ENCODE peak calls at places on chromosomes 3 and 15, in six cellular contexts. G is cardiac fibroblast; R is naive thymus-derived CD4-positive, alpha-beta T cell; I is HCT116; M is skeletal muscle cell; B is foreskin fibroblast. J is an unnamed sample.

GRCh38 chr3:119428538-119428937 is 34.9 kb downstream of the TMEM39A start:
- DNase-seq in G (peak), R (no peak), I (no peak), M (no peak), B (no peak), J (no peak)

GRCh38 chr3:48561045-48561736 is 2.4 kb downstream of the UCN2 start:
- DNase-seq in G (peak), R (no peak), I (no peak), M (no peak), B (peak), J (no peak)

GRCh38 chr3:63911901-63912767 is at the start of gene SCAANT1:
- DNase-seq in G (peak), R (peak), I (peak), M (peak), B (peak), J (peak)

GRCh38 chr3:14252321-14253021 is 73.9 kb downstream of the LSM3 start:
- DNase-seq in G (no peak), R (no peak), I (no peak), M (no peak), B (no peak), J (no peak)

GRCh38 chr3:63918321-63918720 is 6.1 kb upstream of the SCAANT1 start:
- DNase-seq in G (peak), R (no peak), I (no peak), M (no peak), B (peak), J (no peak)

GRCh38 chr15:29571728-29572454 is 250.4 kb downstream of the TJP1 start:
- DNase-seq in G (peak), R (no peak), I (no peak), M (no peak), B (no peak), J (no peak)

GRCh38 chr3:137766069-137766960 is 2.2 kb downstream of the SOX14 start:
- DNase-seq in G (no peak), R (no peak), I (no peak), M (no peak), B (no peak), J (no peak)

GRCh38 chr3:40939113-40940070 is 259.9 kb upstream of the CTNNB1 start:
- DNase-seq in G (peak), R (no peak), I (no peak), M (no peak), B (no peak), J (no peak)

GRCh38 chr3:31917303-31917903 is 63.7 kb downstream of the OSBPL10 start:
- DNase-seq in G (peak), R (no peak), I (no peak), M (no peak), B (no peak), J (no peak)

GRCh38 chr15:89128320-89129122 is 40.3 kb downstream of the ABHD2 start:
- DNase-seq in G (no peak), R (no peak), I (no peak), M (no peak), B (no peak), J (no peak)

GRCh38 chr3:136409549-136409948 is 159.4 kb downstream of the PCCB start:
- DNase-seq in G (no peak), R (no peak), I (no peak), M (no peak), B (no peak), J (no peak)

GRCh38 chr3:123419850-123420292 is 29.0 kb downstream of the ADCY5 start:
- DNase-seq in G (no peak), R (no peak), I (no peak), M (no peak), B (no peak), J (no peak)

GRCh38 chr3:69012836-69013255 is 638 bp downstream of the EOGT start:
- DNase-seq in G (peak), R (no peak), I (no peak), M (no peak), B (peak), J (no peak)

GRCh38 chr15:39056357-39056756 is 491.7 kb upstream of the RASGRP1 start:
- DNase-seq in G (no peak), R (no peak), I (no peak), M (no peak), B (no peak), J (no peak)

GRCh38 chr15:68650901-68651709 is 72.3 kb downstream of the CORO2B start:
- DNase-seq in G (no peak), R (no peak), I (peak), M (no peak), B (no peak), J (no peak)

GRCh38 chr3:188472331-188472730 is 318.4 kb downstream of the LPP start:
- DNase-seq in G (peak), R (no peak), I (no peak), M (peak), B (no peak), J (no peak)

GRCh38 chr3:45347329-45348000 is 40.9 kb upstream of the LARS2 start:
- DNase-seq in G (no peak), R (no peak), I (no peak), M (no peak), B (no peak), J (no peak)

GRCh38 chr3:3170998-3171397 is 8.5 kb downstream of the CRBN start:
- DNase-seq in G (peak), R (peak), I (peak), M (no peak), B (peak), J (peak)

GRCh38 chr3:129160891-129161859 is at the start of gene ISY1:
- DNase-seq in G (peak), R (peak), I (peak), M (peak), B (peak), J (peak)

GRCh38 chr3:182083112-182083511 is 371.4 kb downstream of the SOX2 start:
- DNase-seq in G (no peak), R (no peak), I (no peak), M (no peak), B (peak), J (no peak)

GRCh38 chr3:113339616-113340244 is 101.6 kb downstream of the CFAP44 start:
- DNase-seq in G (no peak), R (no peak), I (no peak), M (no peak), B (no peak), J (no peak)

GRCh38 chr3:195441971-195442572 is 748 bp downstream of the ACAP2 start:
- DNase-seq in G (peak), R (peak), I (no peak), M (no peak), B (peak), J (peak)

GRCh38 chr3:35944915-35945710 is 305.8 kb downstream of the ARPP21 start:
- DNase-seq in G (peak), R (no peak), I (no peak), M (no peak), B (peak), J (no peak)

GRCh38 chr3:46662771-46663551 is 30.5 kb downstream of the ALS2CL start:
- DNase-seq in G (peak), R (no peak), I (no peak), M (no peak), B (peak), J (no peak)

GRCh38 chr15:60408438-60409105 is 10.8 kb upstream of the ANXA2 start:
- DNase-seq in G (peak), R (no peak), I (no peak), M (peak), B (peak), J (peak)

GRCh38 chr15:96625251-96625650 is 294.8 kb downstream of the NR2F2 start:
- DNase-seq in G (peak), R (no peak), I (no peak), M (no peak), B (no peak), J (no peak)

GRCh38 chr3:66490984-66491383 is 9.8 kb downstream of the LRIG1 start:
- DNase-seq in G (no peak), R (no peak), I (no peak), M (no peak), B (no peak), J (no peak)

GRCh38 chr3:95184038-95184437 is 1121.2 kb downstream of the NSUN3 start:
- DNase-seq in G (no peak), R (no peak), I (no peak), M (no peak), B (no peak), J (no peak)

GRCh38 chr3:195895900-195896360 is 12.4 kb downstream of the TNK2 start:
- DNase-seq in G (no peak), R (peak), I (no peak), M (no peak), B (no peak), J (no peak)

GRCh38 chr3:122947621-122948202 is 79.9 kb downstream of the SEMA5B start:
- DNase-seq in G (peak), R (no peak), I (no peak), M (no peak), B (no peak), J (no peak)

GRCh38 chr15:33111051-33111451 is 83.5 kb downstream of the FMN1 start:
- DNase-seq in G (peak), R (no peak), I (no peak), M (no peak), B (peak), J (no peak)
- H3K4me3 ChIP-seq in G (no peak), R (no peak), I (no peak), M (no peak), B (no peak), J (no peak)

GRCh38 chr15:100115066-100115710 is 226.6 kb downstream of the ADAMTS17 start:
- DNase-seq in G (no peak), R (no peak), I (no peak), M (no peak), B (no peak), J (no peak)

GRCh38 chr15:100114100-100114499 is 227.7 kb downstream of the ADAMTS17 start:
- DNase-seq in G (peak), R (no peak), I (no peak), M (peak), B (peak), J (no peak)

GRCh38 chr15:100115711-100116090 is 226.1 kb downstream of the ADAMTS17 start:
- DNase-seq in G (peak), R (no peak), I (no peak), M (no peak), B (no peak), J (no peak)

GRCh38 chr15:100113351-100114075 is 228.3 kb downstream of the ADAMTS17 start:
- DNase-seq in G (no peak), R (no peak), I (no peak), M (no peak), B (no peak), J (no peak)

GRCh38 chr15:100114526-100114925 is 227.2 kb downstream of the ADAMTS17 start:
- DNase-seq in G (peak), R (no peak), I (no peak), M (no peak), B (no peak), J (no peak)
- H3K4me3 ChIP-seq in G (peak), R (no peak), I (no peak), M (no peak), B (no peak), J (no peak)

GRCh38 chr3:142990706-142991105 is 10.7 kb upstream of the U2SURP start:
- DNase-seq in G (no peak), R (no peak), I (no peak), M (no peak), B (no peak), J (no peak)
- H3K4me3 ChIP-seq in G (no peak), R (no peak), I (no peak), M (no peak), B (no peak), J (no peak)

GRCh38 chr3:29827756-29828155 is 546.9 kb downstream of the RBMS3 start:
- DNase-seq in G (peak), R (no peak), I (no peak), M (no peak), B (peak), J (no peak)
- H3K4me3 ChIP-seq in G (no peak), R (no peak), I (no peak), M (no peak), B (no peak), J (no peak)